ENCODE peak calls at places on chromosomes 1 and 21, in eight cellular contexts. I is SJCRH30; T is bronchial epithelial cell; M is mesenchymal stem cell; V is kidney; D is sigmoid colon; R is CD8-positive, alpha-beta T cell; X is right atrium auricular region. H is an unnamed sample.

GRCh38 chr1:51330331-51331201 is at the start of gene TTC39A:
- DNase-seq in I (no peak), T (no peak), M (no peak), V (peak), D (no peak), R (no peak), X (no peak), H (no peak)

GRCh38 chr1:93552751-93553455 is 105.0 kb downstream of the FNBP1L start:
- DNase-seq in I (peak), T (peak), M (peak), V (no peak), D (no peak), R (no peak), X (no peak), H (peak)

GRCh38 chr1:214548988-214549387 is 2.4 kb downstream of the PTPN14 start:
- DNase-seq in I (peak), T (no peak), M (peak), V (no peak), D (peak), R (no peak), X (peak), H (peak)

GRCh38 chr1:182718311-182718710 is 33.9 kb upstream of the RGS8 start:
- DNase-seq in I (no peak), T (no peak), M (no peak), V (no peak), D (no peak), R (no peak), X (no peak), H (no peak)

GRCh38 chr1:205259361-205259832 is 31.7 kb downstream of the TMCC2 start:
- DNase-seq in I (peak), T (peak), M (peak), V (no peak), D (no peak), R (no peak), X (no peak), H (no peak)

GRCh38 chr1:226436855-226437491 is 29.1 kb upstream of the PARP1 start:
- DNase-seq in I (no peak), T (no peak), M (no peak), V (no peak), D (no peak), R (no peak), X (no peak), H (no peak)

GRCh38 chr1:190864013-190864610 is 386.4 kb upstream of the BRINP3 start:
- DNase-seq in I (peak), T (no peak), M (no peak), V (no peak), D (no peak), R (no peak), X (no peak), H (no peak)

GRCh38 chr1:55095095-55095494 is 55.7 kb downstream of the PCSK9 start:
- DNase-seq in I (no peak), T (no peak), M (no peak), V (no peak), D (no peak), R (no peak), X (no peak), H (no peak)

GRCh38 chr1:119285482-119285881 is 83.1 kb upstream of the HAO2 start:
- DNase-seq in I (peak), T (peak), M (peak), V (no peak), D (no peak), R (no peak), X (no peak), H (peak)

GRCh38 chr21:32406405-32406804 is 6.1 kb upstream of the EVA1C start:
- DNase-seq in I (no peak), T (peak), M (no peak), V (no peak), D (no peak), R (no peak), X (no peak), H (no peak)

GRCh38 chr1:215114154-215114933 is 31.8 kb downstream of the KCNK2 start:
- DNase-seq in I (no peak), T (peak), M (peak), V (no peak), D (no peak), R (no peak), X (no peak), H (peak)

GRCh38 chr21:22019766-22020165 is 1021.6 kb downstream of the NCAM2 start:
- DNase-seq in I (no peak), T (no peak), M (no peak), V (no peak), D (no peak), R (no peak), X (no peak), H (no peak)

GRCh38 chr1:156693858-156694562 is 11.4 kb downstream of the CRABP2 start:
- DNase-seq in I (peak), T (peak), M (no peak), V (no peak), D (no peak), R (no peak), X (no peak), H (no peak)
- H3K4me3 ChIP-seq in I (no peak), T (no peak), M (no peak), V (no peak), D (no peak), R (no peak), X (no peak), H (no peak)

DNA sequence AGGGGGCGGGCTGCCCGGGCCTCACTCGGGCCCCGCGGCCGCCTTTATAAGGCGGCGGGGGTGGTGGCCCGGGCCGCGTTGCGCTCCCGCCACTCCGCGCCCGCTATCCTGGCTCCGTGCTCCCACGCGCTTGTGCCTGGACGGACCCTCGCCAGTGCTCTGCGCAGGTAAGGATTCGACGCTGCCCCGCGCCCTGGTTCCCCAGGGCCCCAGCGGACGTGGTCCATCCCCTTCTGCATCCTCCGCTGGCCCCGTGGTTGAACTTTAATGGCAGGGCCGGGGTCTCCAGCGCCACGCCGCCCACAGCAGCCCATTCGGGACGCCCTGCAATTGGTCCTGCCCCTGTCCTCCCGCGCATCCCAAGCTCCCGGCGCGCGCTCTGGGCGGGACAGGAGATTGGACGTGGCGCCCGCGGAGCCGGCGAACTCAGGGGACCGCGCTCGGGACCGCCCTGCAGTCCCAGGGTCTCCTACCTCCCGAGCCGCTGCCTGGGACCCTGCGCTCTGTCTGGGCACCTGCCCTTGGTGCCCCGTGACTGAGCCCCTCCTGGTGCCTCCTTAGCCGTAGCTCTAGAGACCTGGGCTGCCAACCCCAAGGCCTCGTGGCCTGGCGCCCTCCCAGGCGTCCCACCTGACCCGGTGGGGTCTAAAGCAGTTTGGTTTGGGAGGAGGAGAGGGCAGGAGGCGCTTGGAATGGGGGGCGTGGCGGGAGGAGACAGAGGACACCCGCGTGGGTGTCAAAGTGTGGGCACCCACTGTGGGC is at the start of gene ALPL:
- DNase-seq in I (no peak), T (no peak), M (no peak), V (no peak), D (no peak), R (no peak), X (no peak), H (no peak)
- H3K4me3 ChIP-seq in I (no peak), T (no peak), M (peak), V (peak), D (peak), R (peak), X (peak), H (peak)

GRCh38 chr1:44842415-44842762 is 664 bp downstream of the PTCH2 start:
- DNase-seq in I (peak), T (no peak), M (no peak), V (no peak), D (no peak), R (no peak), X (no peak), H (no peak)
- H3K4me3 ChIP-seq in I (peak), T (no peak), M (peak), V (peak), D (peak), R (peak), X (peak), H (peak)

GRCh38 chr1:7550981-7551380 is 220.1 kb upstream of the VAMP3 start:
- DNase-seq in I (no peak), T (no peak), M (no peak), V (peak), D (no peak), R (no peak), X (no peak), H (no peak)

GRCh38 chr1:7551442-7551841 is 219.7 kb upstream of the VAMP3 start:
- DNase-seq in I (no peak), T (no peak), M (no peak), V (peak), D (no peak), R (no peak), X (no peak), H (no peak)

GRCh38 chr1:7550261-7550850 is 220.7 kb upstream of the VAMP3 start:
- DNase-seq in I (no peak), T (no peak), M (no peak), V (peak), D (no peak), R (no peak), X (no peak), H (no peak)

GRCh38 chr1:7549693-7550161 is 221.4 kb upstream of the VAMP3 start:
- DNase-seq in I (peak), T (peak), M (no peak), V (peak), D (no peak), R (no peak), X (no peak), H (peak)

GRCh38 chr1:7549277-7549676 is 221.8 kb upstream of the VAMP3 start:
- DNase-seq in I (peak), T (peak), M (peak), V (peak), D (no peak), R (no peak), X (no peak), H (peak)
- H3K4me3 ChIP-seq in I (peak), T (no peak), M (no peak), V (no peak), D (no peak), R (no peak), X (no peak), H (no peak)

DNA sequence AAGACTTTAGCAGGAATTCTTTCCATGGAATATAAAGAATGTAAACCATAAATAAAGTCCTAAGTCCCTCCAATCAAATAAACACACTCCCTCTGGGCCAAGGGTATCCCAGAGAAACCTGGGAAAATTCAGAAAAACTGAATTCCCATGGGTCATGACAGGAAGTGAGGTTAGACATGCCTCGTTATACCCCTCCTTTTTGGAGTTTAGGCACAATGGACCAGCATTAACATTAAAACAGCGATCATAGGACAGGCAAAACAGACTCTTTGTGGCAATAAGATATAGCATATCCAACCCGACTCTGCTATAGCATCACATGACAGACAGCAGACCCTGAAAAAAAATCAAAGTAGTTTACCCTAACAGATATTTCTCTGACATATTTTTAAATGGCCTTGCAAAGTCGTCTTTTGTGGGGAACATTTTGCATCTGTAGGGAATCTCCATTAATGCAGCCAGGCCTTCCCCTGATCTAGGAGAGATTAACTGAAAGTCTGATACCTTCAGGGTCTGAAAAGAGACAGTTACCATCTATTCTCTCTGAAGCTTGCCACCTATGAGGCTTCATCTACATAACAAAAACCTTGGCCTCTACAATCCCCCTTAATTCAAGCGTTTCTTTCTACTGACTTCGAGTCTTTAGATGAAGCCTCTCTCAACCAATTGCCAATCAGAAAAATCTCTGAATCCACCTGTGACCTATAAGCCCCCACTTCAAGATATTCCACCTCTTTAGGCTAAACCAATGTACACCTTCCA is 143.0 kb upstream of the KCNK1 start:
- DNase-seq in I (no peak), T (no peak), M (no peak), V (no peak), D (no peak), R (no peak), X (no peak), H (no peak)
- H3K4me3 ChIP-seq in I (no peak), T (no peak), M (no peak), V (no peak), D (no peak), R (no peak), X (no peak), H (no peak)

DNA sequence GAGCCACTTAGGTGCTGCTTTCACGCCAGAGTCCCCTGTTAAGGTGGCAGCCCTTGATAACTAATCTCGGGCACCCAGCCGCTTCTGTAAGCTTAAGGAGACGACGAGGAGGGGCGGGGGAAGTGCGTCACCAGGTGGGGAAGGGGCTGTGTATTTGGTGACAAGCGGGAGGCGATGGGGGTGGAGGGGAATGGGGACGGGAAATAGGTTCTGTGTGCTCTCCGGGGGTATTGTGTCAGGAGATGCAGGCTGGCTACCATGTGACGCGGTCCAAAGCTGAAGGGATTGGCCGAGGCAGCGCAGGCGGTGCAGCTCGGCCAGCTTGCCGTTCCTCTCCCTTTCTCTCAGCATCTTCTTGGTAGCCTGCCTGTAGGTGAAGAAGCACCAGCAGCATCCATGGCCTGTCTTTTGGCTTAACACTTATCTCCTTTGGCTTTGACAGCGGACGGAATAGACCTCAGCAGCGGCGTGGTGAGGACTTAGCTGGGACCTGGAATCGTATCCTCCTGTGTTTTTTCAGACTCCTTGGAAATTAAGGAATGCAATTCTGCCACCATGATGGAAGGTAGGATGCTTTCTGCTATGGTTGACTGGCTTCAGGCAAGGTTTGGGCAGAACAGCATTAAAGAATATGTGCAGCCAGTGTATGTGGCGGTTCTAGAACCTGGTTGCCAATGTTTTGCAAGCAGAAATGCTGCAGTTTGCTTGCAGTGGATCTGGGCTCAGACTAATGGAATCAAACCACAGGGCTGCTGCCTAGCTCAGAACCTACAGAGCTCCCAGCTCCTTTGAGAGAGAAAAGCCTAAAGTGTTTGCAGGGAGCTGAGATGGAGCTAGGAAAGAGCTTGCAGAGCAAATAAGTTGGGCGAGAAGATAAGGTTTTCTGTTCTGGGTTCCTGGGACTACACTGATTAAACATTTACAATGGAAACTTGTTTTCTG is at the start of gene SGIP1:
- DNase-seq in I (peak), T (peak), M (peak), V (peak), D (peak), R (no peak), X (peak), H (peak)
- H3K4me3 ChIP-seq in I (peak), T (peak), M (peak), V (peak), D (peak), R (peak), X (peak), H (peak)

DNA sequence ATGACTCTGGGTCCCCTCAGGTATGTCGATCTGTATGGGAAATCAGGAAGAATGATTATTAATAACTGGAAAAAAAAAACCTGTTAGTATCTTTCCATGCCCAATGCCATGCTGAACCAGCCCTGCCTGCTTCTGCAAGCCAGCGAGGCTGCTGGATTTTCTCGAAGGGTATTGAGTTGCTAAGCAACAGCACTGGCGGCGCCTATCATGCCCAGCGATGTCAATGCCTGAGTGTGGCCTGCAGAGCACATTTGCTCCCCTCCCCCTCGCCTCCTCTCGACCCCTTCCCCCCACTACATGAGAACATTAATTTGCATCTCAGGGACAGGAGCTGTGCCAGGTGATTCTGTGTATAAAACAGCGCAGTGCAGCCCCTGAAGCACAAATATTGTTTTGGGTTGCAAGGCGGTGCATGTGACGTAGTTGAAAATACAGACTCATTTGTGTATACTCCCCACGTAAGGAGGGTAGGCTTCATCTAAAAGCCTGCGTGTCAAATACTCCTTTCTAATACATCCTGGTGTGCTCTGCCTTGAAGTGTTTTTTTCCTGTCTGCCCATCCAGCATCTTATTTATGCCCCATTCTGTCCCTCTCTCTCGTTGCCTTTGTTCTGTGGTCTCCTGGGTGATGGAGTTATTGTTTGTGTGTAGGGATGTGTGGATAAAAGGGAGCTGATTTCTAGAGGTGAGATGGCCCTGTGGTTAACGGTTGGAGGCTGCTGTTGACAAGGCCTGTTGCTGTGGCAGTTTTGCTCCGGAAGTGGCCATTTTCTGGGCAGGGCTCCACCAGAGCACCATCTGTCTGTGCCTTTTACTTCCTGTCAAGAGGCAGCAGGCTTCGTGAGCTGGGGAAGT is 32.7 kb upstream of the ATP5PO start:
- DNase-seq in I (peak), T (no peak), M (peak), V (peak), D (peak), R (peak), X (no peak), H (no peak)
- H3K4me3 ChIP-seq in I (peak), T (peak), M (no peak), V (no peak), D (peak), R (peak), X (peak), H (peak)

GRCh38 chr1:58928514-58928913 is 144.7 kb upstream of the JUN start:
- DNase-seq in I (no peak), T (no peak), M (no peak), V (no peak), D (no peak), R (no peak), X (peak), H (no peak)

GRCh38 chr1:58931761-58932160 is 147.9 kb upstream of the JUN start:
- DNase-seq in I (no peak), T (peak), M (no peak), V (no peak), D (no peak), R (no peak), X (no peak), H (no peak)

GRCh38 chr1:58931024-58931423 is 147.2 kb upstream of the JUN start:
- DNase-seq in I (no peak), T (no peak), M (no peak), V (no peak), D (no peak), R (no peak), X (no peak), H (no peak)

GRCh38 chr1:58927722-58928085 is 143.9 kb upstream of the JUN start:
- DNase-seq in I (no peak), T (peak), M (no peak), V (no peak), D (no peak), R (no peak), X (peak), H (no peak)

DNA sequence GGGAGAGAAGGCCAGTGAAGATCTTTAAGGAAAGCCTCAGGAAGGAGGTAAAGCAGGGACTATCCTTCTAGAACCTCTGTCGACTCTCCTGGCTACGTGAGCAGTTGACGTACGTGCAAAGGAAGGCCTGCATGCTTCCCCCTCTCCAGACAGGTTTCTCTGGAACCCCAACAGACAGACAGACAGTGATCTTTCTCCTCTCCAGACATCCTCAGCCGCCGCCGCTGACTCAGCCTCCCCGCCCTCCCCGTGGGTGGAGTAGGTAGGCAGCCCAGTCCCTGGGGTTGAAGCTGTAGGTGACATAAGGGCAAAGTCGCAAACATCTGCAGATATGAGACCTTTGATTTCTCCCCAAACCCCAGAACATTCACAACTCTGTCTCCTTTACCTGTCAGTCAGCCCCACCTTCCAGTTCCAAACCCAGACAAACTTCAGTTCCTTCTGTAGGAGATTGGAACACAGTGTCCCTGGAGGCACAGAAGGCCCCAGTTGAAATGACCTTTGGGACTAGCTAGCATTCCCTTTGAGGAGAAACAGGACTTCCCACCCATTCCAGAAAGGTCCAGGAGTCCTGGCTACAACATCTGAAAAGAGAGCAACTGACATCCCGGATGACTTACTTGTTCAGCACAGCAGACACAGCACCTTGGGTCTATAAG is 145.9 kb upstream of the JUN start:
- DNase-seq in I (no peak), T (peak), M (peak), V (no peak), D (no peak), R (peak), X (peak), H (no peak)
- H3K4me3 ChIP-seq in I (no peak), T (no peak), M (no peak), V (no peak), D (no peak), R (no peak), X (no peak), H (no peak)

DNA sequence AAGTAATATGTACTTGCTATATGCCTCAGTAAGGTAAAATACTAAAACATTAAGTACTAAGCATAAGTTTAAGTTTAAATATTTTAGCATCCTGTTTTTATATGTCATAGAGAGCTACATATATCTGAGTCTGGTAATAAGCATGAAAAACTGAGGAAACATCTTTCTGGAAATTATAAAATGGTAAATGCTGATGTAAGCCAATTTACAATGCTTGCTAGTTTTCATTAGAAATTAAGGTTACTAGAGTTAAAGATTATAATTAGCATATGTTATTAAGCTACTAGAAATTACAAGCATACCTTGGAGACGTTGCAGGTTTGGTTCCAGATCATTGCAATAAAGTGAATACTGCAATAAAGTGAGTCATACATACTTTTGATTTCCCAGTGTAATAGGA is 477.0 kb upstream of the LRRC7 start:
- DNase-seq in I (no peak), T (no peak), M (no peak), V (no peak), D (no peak), R (no peak), X (no peak), H (no peak)
- H3K4me3 ChIP-seq in I (no peak), T (no peak), M (no peak), V (no peak), D (no peak), R (no peak), X (no peak), H (no peak)

H was measured in brain microvascular endothelial cell.